ENCODE peak calls at places on chromosome 10, in nine cellular contexts. G is lower lobe of right lung, P is Peyer's patch, U is osteoblast, M is sigmoid colon, N is psoas muscle, T is SK-N-SH, D is astrocyte, Q is GM23248. A is an unnamed sample.
A peak's percentile ranks its signal among the peaks of the same experiment; 100 is the strongest.

GRCh38 chr10:107966817-107967216 is 802.3 kb upstream of the SORCS1 start:
- DNase-seq in T (no peak), D (peak; percentile 15), N (no peak), U (no peak), Q (peak; percentile 53), G (no peak), P (no peak), M (no peak), A (no peak)

GRCh38 chr10:7340179-7340874 is 70.5 kb downstream of the SFMBT2 start:
- DNase-seq in Q (no peak), M (no peak), T (no peak), N (no peak), D (peak; percentile 40), U (no peak), P (no peak), G (no peak), A (no peak)

GRCh38 chr10:132306951-132307751 is 599 bp downstream of the STK32C start:
- DNase-seq in G (peak; percentile 80), Q (peak; percentile 9), U (peak; percentile 88), T (peak; percentile 83), D (no peak), P (peak; percentile 62), N (peak; percentile 53), M (peak; percentile 70), A (peak; percentile 74)

GRCh38 chr10:119139464-119140067 is 25.9 kb downstream of the SFXN4 start:
- DNase-seq in Q (peak; percentile 47), M (no peak), P (peak; percentile 69), T (peak; percentile 62), U (no peak), G (peak; percentile 52), N (no peak), D (no peak), A (no peak)

GRCh38 chr10:109982123-109982522 is 25.7 kb upstream of the ADD3 start:
- DNase-seq in M (no peak), G (no peak), P (no peak), T (no peak), Q (peak; percentile 57), N (no peak), U (no peak), D (peak; percentile 40), A (no peak)

GRCh38 chr10:66472156-66472555 is 453.7 kb upstream of the LRRTM3 start:
- DNase-seq in Q (no peak), G (no peak), M (no peak), U (no peak), N (no peak), D (no peak), T (no peak), P (no peak), A (no peak)

GRCh38 chr10:126014309-126014708 is 117.9 kb downstream of the FANK1 start:
- DNase-seq in M (no peak), Q (peak; percentile 69), G (no peak), T (no peak), D (peak; percentile 91), U (no peak), P (no peak), N (no peak), A (no peak)

GRCh38 chr10:14926722-14927416 is 27.0 kb downstream of the DCLRE1C start:
- DNase-seq in G (no peak), Q (no peak), M (no peak), U (no peak), T (no peak), N (no peak), D (no peak), P (no peak), A (no peak)

GRCh38 chr10:30985552-30985951 is 46.1 kb downstream of the ZNF438 start:
- DNase-seq in D (peak; percentile 63), P (no peak), Q (peak; percentile 74), T (no peak), N (no peak), M (no peak), G (no peak), U (peak; percentile 25), A (no peak)

GRCh38 chr10:112524637-112525036 is 77.6 kb downstream of the VTI1A start:
- DNase-seq in D (peak; percentile 10), U (no peak), P (no peak), Q (peak; percentile 31), M (no peak), N (no peak), G (no peak), T (no peak), A (no peak)

GRCh38 chr10:124697837-124698559 is 46.2 kb downstream of the FAM53B start:
- DNase-seq in Q (peak; percentile 14), T (no peak), U (peak; percentile 63), D (no peak), M (no peak), N (no peak), G (no peak), P (no peak), A (no peak)

GRCh38 chr10:128286413-128287097 is 160.3 kb upstream of the MKI67 start:
- DNase-seq in N (no peak), M (no peak), U (no peak), P (no peak), G (no peak), D (no peak), Q (no peak), T (peak; percentile 79), A (no peak)

GRCh38 chr10:106619353-106619752 is 545.2 kb downstream of the SORCS1 start:
- DNase-seq in Q (no peak), D (no peak), M (no peak), N (no peak), P (no peak), T (no peak), U (peak; percentile 34), G (no peak), A (no peak)

GRCh38 chr10:106615081-106615480 is 549.4 kb downstream of the SORCS1 start:
- DNase-seq in U (no peak), M (no peak), N (no peak), T (no peak), Q (peak; percentile 33), G (no peak), P (no peak), D (peak; percentile 59), A (no peak)

GRCh38 chr10:106614293-106614692 is 550.2 kb downstream of the SORCS1 start:
- DNase-seq in M (no peak), G (no peak), P (no peak), T (no peak), U (no peak), D (no peak), N (no peak), Q (no peak), A (no peak)

GRCh38 chr10:106618611-106619010 is 545.9 kb downstream of the SORCS1 start:
- DNase-seq in D (no peak), N (no peak), U (no peak), Q (no peak), P (no peak), T (no peak), M (no peak), G (no peak), A (no peak)
- H3K27ac ChIP-seq in D (no peak overlapping the region), N (no peak overlapping the region), U (no peak overlapping the region), Q (no peak overlapping the region), P (no peak overlapping the region), T (no peak overlapping the region), M (no peak overlapping the region), G (no peak overlapping the region), A (no peak overlapping the region)

DNA sequence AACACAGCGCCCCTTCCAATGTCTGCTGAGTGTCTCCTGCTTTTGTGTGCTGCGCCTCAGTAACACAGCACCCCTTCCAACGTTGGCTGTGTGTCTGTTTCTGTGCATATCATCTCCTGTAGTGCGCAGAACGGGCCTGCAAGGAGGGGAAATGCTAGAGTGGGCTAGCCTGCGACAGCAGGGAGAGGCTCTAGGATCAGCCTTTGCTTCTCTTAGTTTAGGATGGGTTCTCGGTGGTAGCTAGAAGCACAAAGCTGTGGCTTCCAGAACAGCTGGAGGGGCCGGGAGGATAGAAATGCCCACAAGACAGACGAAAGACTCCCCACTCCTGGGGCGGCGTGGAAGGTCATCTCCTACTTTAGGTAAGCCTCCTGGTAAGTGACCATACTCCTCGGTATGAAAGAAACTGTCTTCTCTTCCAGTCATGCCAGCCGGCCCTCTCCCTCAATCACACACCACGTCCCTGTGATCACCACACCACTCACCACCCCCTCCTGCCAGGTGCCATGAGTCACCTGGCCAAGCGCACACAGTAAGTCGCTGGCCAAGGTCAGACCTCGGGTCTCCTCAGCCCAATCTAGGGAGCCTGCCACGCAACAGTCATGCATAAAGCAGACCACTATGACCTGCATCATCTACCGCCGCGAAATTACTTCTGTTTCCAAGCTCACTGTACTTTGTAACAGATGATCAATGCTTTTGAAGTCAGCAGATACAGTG is 4.8 kb downstream of the PITRM1 start:
- DNase-seq in M (no peak), N (no peak), T (no peak), Q (no peak), D (no peak), G (no peak), U (no peak), P (no peak), A (no peak)
- H3K36me3 ChIP-seq in M (peaks cover 62% of the 10 kb centered on the region), N (peaks cover 9% of the 10 kb centered on the region), T (peaks cover 65% of the 10 kb centered on the region), Q (peaks cover 60% of the 10 kb centered on the region), D (peaks cover 61% of the 10 kb centered on the region), G (peaks cover 71% of the 10 kb centered on the region), U (peaks cover 76% of the 10 kb centered on the region), P (peaks cover 72% of the 10 kb centered on the region), A (peaks cover 78% of the 10 kb centered on the region)

DNA sequence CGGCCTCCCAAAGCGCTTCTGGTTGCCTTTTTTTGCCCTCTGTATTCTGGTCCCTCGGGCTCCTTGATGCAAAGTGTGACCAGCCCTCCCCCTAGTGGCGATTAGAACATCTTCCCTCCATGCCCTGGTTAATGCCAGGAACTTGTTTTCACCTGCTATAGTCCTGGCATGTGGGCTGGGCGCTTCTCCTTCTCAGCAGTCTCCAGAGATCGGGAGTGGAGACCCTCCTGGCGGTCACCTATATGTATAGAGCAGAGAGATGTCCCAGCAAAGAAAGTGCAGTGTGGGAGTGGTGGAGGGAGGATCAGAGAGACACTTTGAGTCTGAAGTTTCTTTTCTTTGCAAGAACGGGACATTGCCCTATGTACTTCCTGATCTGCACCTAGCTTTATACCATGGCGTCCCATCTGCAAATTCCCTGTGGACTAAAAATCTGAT is 264.1 kb downstream of the OTUD1 start:
- DNase-seq in D (peak; percentile 27), G (peak; percentile 52), Q (peak; percentile 74), M (peak; percentile 66), N (peak; percentile 16), P (peak; percentile 60), U (no peak), T (peak; percentile 65), A (no peak)
- H3K4me3 ChIP-seq in D (no peak overlapping the region), G (no peak overlapping the region), Q (no peak overlapping the region), M (no peak overlapping the region), N (no peak overlapping the region), P (no peak overlapping the region), U (no peak overlapping the region), T (no peak overlapping the region), A (no peak overlapping the region)

DNA sequence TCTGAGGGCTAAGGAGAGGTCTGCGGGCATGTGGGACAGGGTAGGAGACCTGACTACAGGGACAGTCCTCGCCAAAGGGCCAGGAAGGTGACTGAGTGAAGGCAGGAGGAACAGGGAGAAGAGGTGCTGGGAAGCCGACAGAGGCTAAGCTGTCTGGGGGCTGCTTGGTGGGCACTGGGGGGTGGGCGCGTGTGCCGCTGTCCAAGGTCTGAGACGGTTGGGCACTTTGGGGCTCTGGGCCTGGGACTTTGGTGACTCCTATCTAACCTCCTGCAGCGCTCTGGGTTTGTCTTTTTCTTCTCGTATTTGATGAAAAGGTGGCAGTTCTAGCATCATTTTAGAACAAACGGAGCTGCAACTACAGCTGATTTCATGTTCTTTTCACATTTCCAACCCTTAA is 141.5 kb downstream of the C10orf105 start:
- DNase-seq in N (no peak), T (no peak), G (no peak), M (no peak), P (no peak), Q (no peak), D (no peak), U (peak; percentile 9), A (no peak)
- H3K27ac ChIP-seq in N (no peak overlapping the region), T (no peak overlapping the region), G (no peak overlapping the region), M (no peak overlapping the region), P (no peak overlapping the region), Q (no peak overlapping the region), D (no peak overlapping the region), U (no peak overlapping the region), A (no peak overlapping the region)

A was measured in RWPE2.